ENCODE peak calls at places on chromosome 9, in six cellular contexts. R, N, P, G, L and E are unnamed samples.

GRCh38 chr9:111484564-111484878 is 338 bp upstream of the ECPAS start:
- DNase-seq in R (no peak), N (no peak), P (no peak), G (no peak), L (no peak), E (no peak)

GRCh38 chr9:36204906-36205547 is 14.3 kb downstream of the CLTA start:
- DNase-seq in R (no peak), N (peak), P (no peak), G (no peak), L (peak), E (no peak)

GRCh38 chr9:123344273-123345096 is 11.5 kb upstream of the CRB2 start:
- DNase-seq in R (no peak), N (no peak), P (no peak), G (no peak), L (no peak), E (no peak)

GRCh38 chr9:69412741-69413150 is 87.7 kb downstream of the ENTREP1 start:
- DNase-seq in R (peak), N (peak), P (peak), G (peak), L (peak), E (no peak)

GRCh38 chr9:96149142-96149541 is 152.8 kb downstream of the HSD17B3 start:
- DNase-seq in R (no peak), N (peak), P (no peak), G (no peak), L (no peak), E (no peak)

GRCh38 chr9:34370335-34370969 is 6.2 kb downstream of the MYORG start:
- DNase-seq in R (no peak), N (no peak), P (no peak), G (no peak), L (no peak), E (no peak)

GRCh38 chr9:110801426-110801825 is 132.8 kb downstream of the MUSK start:
- DNase-seq in R (no peak), N (no peak), P (no peak), G (no peak), L (no peak), E (no peak)

GRCh38 chr9:93193373-93193725 is 9.4 kb downstream of the WNK2 start:
- DNase-seq in R (no peak), N (no peak), P (no peak), G (no peak), L (no peak), E (peak)

GRCh38 chr9:69215774-69216482 is 41.9 kb downstream of the TJP2 start:
- DNase-seq in R (no peak), N (no peak), P (no peak), G (no peak), L (no peak), E (no peak)

GRCh38 chr9:18605763-18606162 is 131.8 kb downstream of the ADAMTSL1 start:
- DNase-seq in R (peak), N (peak), P (peak), G (peak), L (peak), E (no peak)

GRCh38 chr9:112093875-112094227 is 81.2 kb downstream of the SUSD1 start:
- DNase-seq in R (no peak), N (no peak), P (no peak), G (no peak), L (no peak), E (no peak)

GRCh38 chr9:35367451-35367850 is 122.5 kb upstream of the RUSC2 start:
- DNase-seq in R (no peak), N (no peak), P (peak), G (no peak), L (no peak), E (no peak)

GRCh38 chr9:104969116-104969515 is 41.2 kb upstream of the ABCA1 start:
- DNase-seq in R (no peak), N (no peak), P (no peak), G (no peak), L (no peak), E (no peak)

GRCh38 chr9:104971521-104971920 is 43.6 kb upstream of the ABCA1 start:
- DNase-seq in R (no peak), N (no peak), P (no peak), G (no peak), L (no peak), E (no peak)

GRCh38 chr9:104970588-104970987 is 42.6 kb upstream of the ABCA1 start:
- DNase-seq in R (no peak), N (no peak), P (no peak), G (no peak), L (no peak), E (no peak)

GRCh38 chr9:104972242-104972866 is 44.4 kb upstream of the ABCA1 start:
- DNase-seq in R (no peak), N (no peak), P (no peak), G (no peak), L (no peak), E (no peak)

GRCh38 chr9:104968025-104968982 is 40.3 kb upstream of the ABCA1 start:
- DNase-seq in R (peak), N (peak), P (peak), G (peak), L (peak), E (peak)
- TF ChIP-seq POLR2A in R (peak), N (peak), P (peak), G (no peak), L (peak), E (no peak)

DNA sequence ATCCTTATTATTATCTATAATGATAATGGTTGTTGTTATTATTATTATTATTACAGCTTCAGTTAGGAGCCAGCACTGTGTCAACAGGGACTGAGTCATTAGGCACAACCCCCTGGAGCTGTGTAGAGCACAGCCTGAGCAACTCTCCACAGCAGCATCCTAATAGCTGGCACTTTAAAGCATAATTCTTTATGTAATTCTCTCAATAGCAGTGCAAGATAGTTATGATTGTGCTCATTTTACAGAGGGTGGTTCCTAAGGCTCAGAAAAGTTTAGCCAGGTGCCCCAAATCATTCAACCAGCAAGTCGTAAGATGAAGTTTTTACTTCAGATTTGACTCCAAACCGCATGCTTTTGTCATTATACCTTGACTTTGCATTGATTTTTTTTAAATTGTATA is 390.3 kb downstream of the ANXA1 start:
- DNase-seq in R (no peak), N (no peak), P (no peak), G (no peak), L (no peak), E (no peak)
- H3K4me3 ChIP-seq in R (no peak), N (no peak), P (no peak), G (no peak), L (no peak), E (no peak)

GRCh38 chr9:136991993-136992818 is at the start of gene PAXX:
- DNase-seq in R (peak), N (peak), P (peak), G (peak), L (peak), E (peak)
- H3K27ac ChIP-seq in R (peak), N (peak), P (peak), G (peak), L (peak), E (peak)

GRCh38 chr9:129637673-129638439 is 4.1 kb downstream of the ASB6 start:
- DNase-seq in R (no peak), N (no peak), P (peak), G (no peak), L (no peak), E (no peak)
- TF ChIP-seq POLR2A in R (no peak), N (no peak), P (no peak), G (no peak), L (no peak), E (no peak)

GRCh38 chr9:6073731-6074130 is 58.3 kb upstream of the RANBP6 start:
- DNase-seq in R (no peak), N (no peak), P (no peak), G (no peak), L (no peak), E (no peak)
- H3K4me3 ChIP-seq in R (no peak), N (no peak), P (no peak), G (no peak), L (no peak), E (no peak)

DNA sequence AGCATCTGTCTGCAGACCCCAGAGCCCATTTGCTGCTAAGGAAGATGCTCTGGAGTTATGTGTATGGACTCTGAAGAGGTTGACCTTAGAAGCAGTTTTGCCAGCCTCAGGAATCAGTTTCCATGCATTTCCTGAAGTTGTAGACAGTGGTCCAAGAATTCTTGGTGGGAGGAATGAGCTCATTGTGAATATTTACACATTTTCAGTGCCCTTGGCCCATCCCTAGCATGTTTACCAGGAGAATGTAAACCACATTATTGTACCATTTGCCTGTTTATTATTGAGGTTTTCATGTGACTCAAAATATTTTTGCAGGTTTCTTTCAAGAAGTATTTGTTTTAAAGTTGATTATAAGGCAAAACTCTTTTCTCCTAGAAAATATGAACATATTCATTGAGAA is 93.8 kb downstream of the NXNL2 start:
- DNase-seq in R (no peak), N (no peak), P (no peak), G (no peak), L (no peak), E (no peak)
- H3K27ac ChIP-seq in R (no peak), N (no peak), P (no peak), G (no peak), L (no peak), E (no peak)

GRCh38 chr9:128771745-128772519 is at the start of gene ZER1:
- DNase-seq in R (peak), N (peak), P (peak), G (peak), L (peak), E (peak)
- TF ChIP-seq POLR2A in R (peak), N (peak), P (peak), G (peak), L (peak), E (peak)

GRCh38 chr9:116432051-116432450 is 255.1 kb upstream of the TRIM32 start:
- DNase-seq in R (no peak), N (no peak), P (no peak), G (no peak), L (no peak), E (no peak)
- H3K4me3 ChIP-seq in R (no peak), N (no peak), P (no peak), G (no peak), L (no peak), E (no peak)